ENCODE peak calls at places on chromosomes 2 and 18, in four cellular contexts. G is RWPE1, T is activated T-cell treated with anti-CD3 and anti-CD28 coated beads for 1 hour, Y is sciatic nerve. N is an unnamed sample.

GRCh38 chr2:47344890-47345583 is 57.9 kb upstream of the MSH2 start:
- DNase-seq in G (peak; percentile 62), T (no peak), Y (peak; percentile 67), N (no peak)

GRCh38 chr2:40372586-40372985 is 79.3 kb downstream of the SLC8A1 start:
- DNase-seq in G (no peak), T (no peak), Y (no peak), N (peak; percentile 50)

GRCh38 chr2:60046529-60046928 is 506.9 kb downstream of the BCL11A start:
- DNase-seq in G (no peak), T (no peak), Y (no peak), N (no peak)

GRCh38 chr18:65737346-65737745 is 13.5 kb upstream of the CDH7 start:
- DNase-seq in G (no peak), T (no peak), Y (no peak), N (no peak)

GRCh38 chr18:48913201-48913600 is 37.6 kb downstream of the SMAD7 start:
- DNase-seq in G (no peak), T (peak; percentile 36), Y (no peak), N (no peak)

GRCh38 chr2:143258126-143258892 is 129.1 kb downstream of the ARHGAP15 start:
- DNase-seq in G (no peak), T (no peak), Y (no peak), N (no peak)

GRCh38 chr18:48800877-48801727 is 149.7 kb downstream of the SMAD7 start:
- DNase-seq in G (no peak), T (no peak), Y (peak; percentile 41), N (peak; percentile 33)

GRCh38 chr2:26759845-26760244 is 4.2 kb upstream of the SLC35F6 start:
- DNase-seq in G (no peak), T (no peak), Y (no peak), N (no peak)

GRCh38 chr18:8703181-8703638 is 2.1 kb upstream of the MTCL1 start:
- DNase-seq in G (no peak), T (no peak), Y (no peak), N (peak; percentile 29)

GRCh38 chr2:184597571-184597980 is 753 bp upstream of the ZNF804A start:
- DNase-seq in G (peak; percentile 2), T (no peak), Y (no peak), N (peak; percentile 71)

GRCh38 chr2:188869560-188869959 is 104.6 kb upstream of the COL3A1 start:
- DNase-seq in G (no peak), T (no peak), Y (no peak), N (peak; percentile 64)

GRCh38 chr2:192194065-192194865 is 468 bp downstream of the TMEFF2 start:
- DNase-seq in G (peak; percentile 8), T (no peak), Y (peak; percentile 50), N (peak; percentile 25)

GRCh38 chr18:48035556-48035860 is 105.0 kb upstream of the SMAD2 start:
- DNase-seq in G (no peak), T (no peak), Y (no peak), N (no peak)

GRCh38 chr2:200253631-200254030 is 52.9 kb upstream of the SPATS2L start:
- DNase-seq in G (no peak), T (no peak), Y (no peak), N (peak; percentile 62)

GRCh38 chr2:219713110-219713509 is 85.7 kb downstream of the SLC4A3 start:
- DNase-seq in G (no peak), T (no peak), Y (no peak), N (peak; percentile 59)

GRCh38 chr2:129892773-129893172 is 86.7 kb upstream of the RAB6C start:
- DNase-seq in G (no peak), T (no peak), Y (no peak), N (no peak)

GRCh38 chr2:30417253-30417652 is 29.8 kb upstream of the LCLAT1 start:
- DNase-seq in G (no peak), T (no peak), Y (peak; percentile 65), N (peak; percentile 52)

GRCh38 chr18:48962857-48963554 is 12.2 kb upstream of the SMAD7 start:
- DNase-seq in G (no peak), T (no peak), Y (no peak), N (peak; percentile 75)

GRCh38 chr18:58723810-58724602 is 52.7 kb downstream of the MALT1 start:
- DNase-seq in G (no peak), T (no peak), Y (no peak), N (peak; percentile 25)

GRCh38 chr18:23146861-23147469 is 11.7 kb downstream of the CABLES1 start:
- DNase-seq in G (no peak), T (no peak), Y (no peak), N (no peak)

GRCh38 chr2:232860593-232861241 is 9.3 kb upstream of the SNORC start:
- DNase-seq in G (peak; percentile 27), T (no peak), Y (no peak), N (no peak)

GRCh38 chr2:236840215-236840614 is 245.5 kb upstream of the COPS8 start:
- DNase-seq in G (no peak), T (no peak), Y (no peak), N (no peak)

N was measured in fibroblast of the aortic adventitia.